ENCODE peak calls at places on chromosome 2, in five cellular contexts. M is astrocyte, I is IMR-90, T is PC-3, D is K562. P is an unnamed sample.
A peak's percentile ranks its signal among the peaks of the same experiment; 100 is the strongest.

GRCh38 chr2:191255756-191256312 is 10.6 kb downstream of the MYO1B start:
- DNase-seq in M (peak; percentile 39), I (peak; percentile 40), T (peak; percentile 30), D (no peak), P (peak; percentile 60)

GRCh38 chr2:54372361-54372760 is 83.8 kb upstream of the SPTBN1 start:
- DNase-seq in M (no peak), I (no peak), T (no peak), D (no peak), P (no peak)

GRCh38 chr2:186607660-186608324 is 17.9 kb downstream of the ITGAV start:
- DNase-seq in M (no peak), I (peak; percentile 26), T (no peak), D (no peak), P (peak; percentile 36)

GRCh38 chr2:172722481-172722880 is 13.2 kb upstream of the RAPGEF4 start:
- DNase-seq in M (peak; percentile 25), I (peak; percentile 31), T (peak; percentile 30), D (no peak), P (peak; percentile 33)

GRCh38 chr2:31318360-31319336 is 84.7 kb downstream of the EHD3 start:
- DNase-seq in M (peak; percentile 67), I (peak; percentile 86), T (no peak), D (no peak), P (peak; percentile 94)

GRCh38 chr2:30398084-30398483 is 49.0 kb upstream of the LCLAT1 start:
- DNase-seq in M (no peak), I (no peak), T (no peak), D (no peak), P (no peak)

GRCh38 chr2:2950403-2950952 is 427.1 kb downstream of the EIPR1 start:
- DNase-seq in M (no peak), I (no peak), T (no peak), D (no peak), P (no peak)

GRCh38 chr2:198913394-198914152 is 544.2 kb downstream of the SATB2 start:
- DNase-seq in M (no peak), I (no peak), T (no peak), D (no peak), P (no peak)

GRCh38 chr2:218802595-218802994 is 20.6 kb downstream of the CYP27A1 start:
- DNase-seq in M (no peak), I (no peak), T (no peak), D (no peak), P (no peak)

GRCh38 chr2:98479959-98480524 is 35.4 kb downstream of the INPP4A start:
- DNase-seq in M (peak; percentile 61), I (peak; percentile 62), T (peak; percentile 99), D (no peak), P (peak; percentile 54)

GRCh38 chr2:98134601-98135000 is 47.6 kb downstream of the VWA3B start:
- DNase-seq in M (peak; percentile 46), I (no peak), T (no peak), D (no peak), P (no peak)

GRCh38 chr2:96325884-96326255 is 753 bp downstream of the ITPRIPL1 start:
- DNase-seq in M (no peak), I (no peak), T (no peak), D (no peak), P (no peak)

GRCh38 chr2:68465081-68465916 is 1.8 kb downstream of the FBXO48 start:
- DNase-seq in M (no peak), I (peak; percentile 33), T (peak; percentile 43), D (no peak), P (peak; percentile 22)

GRCh38 chr2:3219536-3219935 is 158.1 kb downstream of the EIPR1 start:
- DNase-seq in M (no peak), I (no peak), T (no peak), D (no peak), P (no peak)

GRCh38 chr2:160932960-160933359 is 227.3 kb upstream of the TANK start:
- DNase-seq in M (no peak), I (peak; percentile 85), T (peak; percentile 34), D (no peak), P (peak; percentile 74)

GRCh38 chr2:26064846-26065245 is 31.0 kb downstream of the RAB10 start:
- DNase-seq in M (no peak), I (no peak), T (peak; percentile 50), D (peak; percentile 22), P (no peak)

GRCh38 chr2:206232287-206233035 is 42.0 kb upstream of the ZDBF2 start:
- DNase-seq in M (no peak), I (no peak), T (no peak), D (no peak), P (no peak)

GRCh38 chr2:25401307-25402021 is 59.7 kb upstream of the DNMT3A start:
- DNase-seq in M (no peak), I (no peak), T (no peak), D (no peak), P (no peak)

GRCh38 chr2:85702172-85702571 is 8.0 kb downstream of the GNLY start:
- DNase-seq in M (peak; percentile 73), I (peak; percentile 85), T (peak; percentile 85), D (no peak), P (peak; percentile 85)

GRCh38 chr2:10531874-10532273 is 83.7 kb upstream of the ODC1 start:
- DNase-seq in M (no peak), I (no peak), T (no peak), D (no peak), P (no peak)

GRCh38 chr2:70519453-70519852 is 34.2 kb downstream of the TGFA start:
- DNase-seq in M (no peak), I (no peak), T (no peak), D (no peak), P (no peak)

GRCh38 chr2:9508934-9509333 is 34.6 kb downstream of the IAH1 start:
- DNase-seq in M (no peak), I (no peak), T (no peak), D (no peak), P (no peak)

GRCh38 chr2:204664708-204665121 is 119.4 kb downstream of the PARD3B start:
- DNase-seq in M (peak; percentile 75), I (peak; percentile 55), T (peak; percentile 67), D (no peak), P (peak; percentile 30)

GRCh38 chr2:14621114-14621513 is 11.4 kb upstream of the LRATD1 start:
- DNase-seq in M (no peak), I (no peak), T (no peak), D (no peak), P (no peak)

GRCh38 chr2:184169366-184169765 is 429.0 kb upstream of the ZNF804A start:
- DNase-seq in M (no peak), I (no peak), T (no peak), D (no peak), P (no peak)

GRCh38 chr2:16175247-16175825 is 235.0 kb downstream of the MYCN start:
- DNase-seq in M (no peak), I (no peak), T (no peak), D (no peak), P (no peak)

GRCh38 chr2:178422097-178422496 is 28.9 kb downstream of the PRKRA start:
- DNase-seq in M (no peak), I (no peak), T (no peak), D (no peak), P (no peak)

GRCh38 chr2:107633580-107634147 is 193.0 kb upstream of the RGPD4 start:
- DNase-seq in M (peak; percentile 92), I (peak; percentile 85), T (peak; percentile 83), D (peak; percentile 40), P (peak; percentile 84)

GRCh38 chr2:88187038-88187676 is 17.0 kb downstream of the THNSL2 start:
- DNase-seq in M (no peak), I (peak; percentile 21), T (peak; percentile 77), D (peak; percentile 68), P (peak; percentile 38)

GRCh38 chr2:126317797-126318431 is 338.0 kb upstream of the GYPC start:
- DNase-seq in M (no peak), I (no peak), T (no peak), D (peak; percentile 19), P (peak; percentile 29)

GRCh38 chr2:6958616-6959235 is 41.5 kb downstream of the RNF144A start:
- DNase-seq in M (no peak), I (no peak), T (peak; percentile 17), D (no peak), P (no peak)
- H3K36me3 ChIP-seq in M (no peaks in the 10 kb centered on the region), I (no peaks in the 10 kb centered on the region), T (no peaks in the 10 kb centered on the region), D (no peaks in the 10 kb centered on the region), P (no peaks in the 10 kb centered on the region)

GRCh38 chr2:20013061-20013721 is 723 bp upstream of the MATN3 start:
- DNase-seq in M (no peak), I (no peak), T (no peak), D (no peak), P (peak; percentile 9)

GRCh38 chr2:20008703-20009102 is 3.8 kb downstream of the MATN3 start:
- DNase-seq in M (no peak), I (no peak), T (peak; percentile 57), D (no peak), P (no peak)

GRCh38 chr2:20011276-20012031 is 1.0 kb downstream of the MATN3 start:
- DNase-seq in M (no peak), I (no peak), T (no peak), D (no peak), P (no peak)

GRCh38 chr2:20012282-20013060 is at the start of gene MATN3:
- DNase-seq in M (peak; percentile 32), I (no peak), T (peak; percentile 59), D (peak; percentile 41), P (peak; percentile 20)

DNA sequence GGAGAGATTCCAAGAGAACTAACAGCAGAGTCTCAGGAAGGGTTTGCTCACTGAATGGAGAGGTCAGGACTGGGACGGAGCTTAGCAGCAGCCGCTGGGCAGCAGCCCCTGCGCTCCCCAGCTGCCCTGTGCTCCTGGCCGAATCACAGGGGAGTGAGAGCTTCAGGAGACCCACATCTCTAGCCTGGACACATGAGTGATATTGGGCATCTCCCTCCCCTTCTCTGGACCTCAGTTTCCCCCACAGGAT is 511 bp downstream of the MATN3 start:
- DNase-seq in M (no peak), I (no peak), T (no peak), D (no peak), P (no peak)
- H3K9ac ChIP-seq in M (peak overlapping the region; percentile 67), I (no peak overlapping the region), T (no peak overlapping the region), D (no peak overlapping the region), P (no peak overlapping the region)

GRCh38 chr2:32652555-32653209 is 24.8 kb downstream of the TTC27 start:
- DNase-seq in M (peak; percentile 20), I (peak; percentile 12), T (no peak), D (no peak), P (peak; percentile 41)

DNA sequence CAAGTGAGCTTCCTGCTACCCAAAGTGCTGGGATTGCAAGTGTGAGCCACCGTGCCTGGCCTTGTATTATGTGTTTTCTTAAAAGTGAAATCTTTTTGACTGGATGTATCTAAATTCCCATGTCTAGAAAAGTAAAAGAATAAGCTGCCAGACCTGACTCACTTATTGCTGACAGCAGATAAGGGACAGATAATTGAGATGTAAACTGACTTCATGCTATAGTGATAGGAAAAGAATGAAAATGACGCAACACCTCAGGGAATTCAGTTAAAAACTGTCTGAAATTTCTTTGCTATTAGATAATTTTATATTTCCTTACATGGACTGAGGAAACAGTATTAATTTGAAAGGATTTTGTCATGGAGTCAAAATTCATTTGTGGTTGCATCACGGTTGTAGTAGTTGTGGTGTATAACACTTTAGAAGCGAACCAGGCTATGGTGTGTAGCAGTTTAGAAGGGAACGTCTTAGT is 19.4 kb downstream of the TTC27 start:
- DNase-seq in M (peak; percentile 95), I (peak; percentile 93), T (no peak), D (no peak), P (peak; percentile 95)
- H2AFZ ChIP-seq in M (no peak overlapping the region), I (no peak overlapping the region), T (no peak overlapping the region), D (no peak overlapping the region), P (no peak overlapping the region)

DNA sequence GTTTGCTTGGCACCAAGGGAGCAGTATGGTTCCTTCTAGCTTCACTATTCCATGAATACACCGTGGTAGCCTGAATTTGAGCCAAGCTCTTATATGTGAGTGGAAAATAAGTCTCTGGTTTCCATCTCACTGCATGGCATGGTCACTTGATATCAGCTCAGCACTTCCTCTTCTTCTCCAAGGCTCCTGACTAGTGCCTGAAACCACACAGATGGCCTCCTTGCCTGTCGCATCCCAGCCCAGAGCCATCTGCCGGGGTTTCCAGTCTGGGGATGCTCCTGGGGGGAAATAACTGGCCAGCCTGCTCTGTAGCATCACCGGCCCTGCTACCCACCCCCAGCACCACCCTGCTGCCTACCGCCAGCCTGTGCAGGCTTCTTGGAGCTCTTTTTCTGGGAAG is 7.7 kb upstream of the MARCHF4 start:
- DNase-seq in M (no peak), I (no peak), T (no peak), D (no peak), P (no peak)
- H3K36me3 ChIP-seq in M (no peaks in the 10 kb centered on the region), I (no peaks in the 10 kb centered on the region), T (no peaks in the 10 kb centered on the region), D (no peaks in the 10 kb centered on the region), P (no peaks in the 10 kb centered on the region)